ENCODE peak calls at places on chromosomes 13 and 19, in six cellular contexts. U, X, I, V, M and Z are unnamed samples.

GRCh38 chr19:11530432-11530831 is 1.5 kb upstream of the ECSIT start:
- DNase-seq in U (peak; percentile 39), X (no peak), M (peak; percentile 99), I (peak; percentile 59), V (peak; percentile 90), Z (peak; percentile 68)

GRCh38 chr13:95020298-95020987 is 280.8 kb downstream of the ABCC4 start:
- DNase-seq in U (no peak), X (no peak), I (no peak), V (no peak), M (no peak), Z (no peak)

GRCh38 chr13:99870541-99870940 is 101.0 kb downstream of the ZIC5 start:
- DNase-seq in X (no peak), I (no peak), U (no peak), V (no peak), M (no peak), Z (no peak)

GRCh38 chr19:45391346-45391745 is 13.5 kb downstream of the PPP1R13L start:
- DNase-seq in X (no peak), I (no peak), U (no peak), M (peak; percentile 9), V (peak; percentile 58), Z (no peak)

GRCh38 chr19:48591021-48591420 is 15.5 kb upstream of the SPACA4 start:
- DNase-seq in U (no peak), M (peak; percentile 40), V (peak; percentile 39), I (no peak), X (no peak), Z (no peak)

GRCh38 chr13:52785721-52786120 is 46.1 kb upstream of the CNMD start:
- DNase-seq in U (no peak), V (no peak), I (no peak), M (no peak), X (no peak), Z (no peak)

GRCh38 chr13:22194106-22194810 is 523.4 kb downstream of the FGF9 start:
- DNase-seq in U (no peak), M (peak; percentile 95), V (no peak), X (no peak), I (no peak), Z (no peak)

GRCh38 chr13:31433756-31434155 is 234.0 kb downstream of the B3GLCT start:
- DNase-seq in X (no peak), V (peak; percentile 24), U (no peak), M (no peak), I (no peak), Z (no peak)

GRCh38 chr19:56973713-56974553 is 133.4 kb upstream of the PEG3 start:
- DNase-seq in M (no peak), I (no peak), V (no peak), U (no peak), X (no peak), Z (no peak)